ENCODE peak calls at places on chromosomes 6 and 20, in ten cellular contexts. One of them, this sample, is unnamed.

GRCh38 chr6:155313602-155314091 is 637 bp downstream of the TFB1M start:
- DNase-seq in dorsolateral prefrontal cortex: no peak
- DNase-seq in tibial artery: no peak
- DNase-seq in psoas muscle: no peak
- DNase-seq in fibroblast of mammary gland: peak; percentile 35
- DNase-seq in IMR-90: no peak
- DNase-seq in natural killer cell: no peak
- DNase-seq in A549: peak; percentile 20
- DNase-seq in AG04449: no peak
- DNase-seq in Calu3: no peak
- DNase-seq in this sample: no peak

GRCh38 chr20:23488470-23488869 is 2.4 kb upstream of the CST8 start:
- DNase-seq in dorsolateral prefrontal cortex: no peak
- DNase-seq in tibial artery: no peak
- DNase-seq in psoas muscle: no peak
- DNase-seq in fibroblast of mammary gland: no peak
- DNase-seq in IMR-90: no peak
- DNase-seq in natural killer cell: no peak
- DNase-seq in A549: no peak
- DNase-seq in AG04449: no peak
- DNase-seq in Calu3: no peak
- DNase-seq in this sample: no peak

GRCh38 chr6:156060013-156060412 is 604.4 kb upstream of the NOX3 start:
- DNase-seq in dorsolateral prefrontal cortex: no peak
- DNase-seq in tibial artery: no peak
- DNase-seq in psoas muscle: no peak
- DNase-seq in fibroblast of mammary gland: no peak
- DNase-seq in IMR-90: no peak
- DNase-seq in natural killer cell: no peak
- DNase-seq in A549: no peak
- DNase-seq in AG04449: no peak
- DNase-seq in Calu3: no peak
- DNase-seq in this sample: no peak

GRCh38 chr6:136920858-136921520 is 1.1 kb upstream of the SLC35D3 start:
- DNase-seq in dorsolateral prefrontal cortex: no peak
- DNase-seq in tibial artery: no peak
- DNase-seq in psoas muscle: no peak
- DNase-seq in fibroblast of mammary gland: peak; percentile 16
- DNase-seq in IMR-90: no peak
- DNase-seq in natural killer cell: no peak
- DNase-seq in A549: no peak
- DNase-seq in AG04449: no peak
- DNase-seq in Calu3: peak; percentile 3
- DNase-seq in this sample: no peak

GRCh38 chr6:122995930-122996796 is at the start of gene CLVS2:
- DNase-seq in dorsolateral prefrontal cortex: peak; percentile 67
- DNase-seq in tibial artery: no peak
- DNase-seq in psoas muscle: peak; percentile 12
- DNase-seq in fibroblast of mammary gland: peak; percentile 38
- DNase-seq in IMR-90: no peak
- DNase-seq in natural killer cell: no peak
- DNase-seq in A549: peak; percentile 6
- DNase-seq in AG04449: no peak
- DNase-seq in Calu3: peak; percentile 22
- DNase-seq in this sample: no peak

GRCh38 chr6:14543971-14544620 is 426.5 kb downstream of the CD83 start:
- DNase-seq in dorsolateral prefrontal cortex: no peak
- DNase-seq in tibial artery: no peak
- DNase-seq in psoas muscle: no peak
- DNase-seq in fibroblast of mammary gland: no peak
- DNase-seq in IMR-90: no peak
- DNase-seq in natural killer cell: no peak
- DNase-seq in A549: no peak
- DNase-seq in AG04449: no peak
- DNase-seq in Calu3: no peak
- DNase-seq in this sample: no peak

GRCh38 chr20:17315491-17316231 is 88.8 kb downstream of the PCSK2 start:
- DNase-seq in dorsolateral prefrontal cortex: no peak
- DNase-seq in tibial artery: no peak
- DNase-seq in psoas muscle: no peak
- DNase-seq in fibroblast of mammary gland: no peak
- DNase-seq in IMR-90: no peak
- DNase-seq in natural killer cell: no peak
- DNase-seq in A549: no peak
- DNase-seq in AG04449: no peak
- DNase-seq in Calu3: peak; percentile 0
- DNase-seq in this sample: no peak

GRCh38 chr20:63619505-63619904 is 7.4 kb downstream of the GMEB2 start:
- DNase-seq in dorsolateral prefrontal cortex: no peak
- DNase-seq in tibial artery: no peak
- DNase-seq in psoas muscle: no peak
- DNase-seq in fibroblast of mammary gland: no peak
- DNase-seq in IMR-90: no peak
- DNase-seq in natural killer cell: no peak
- DNase-seq in A549: no peak
- DNase-seq in AG04449: no peak
- DNase-seq in Calu3: no peak
- DNase-seq in this sample: no peak

GRCh38 chr20:62685781-62686555 is 22.7 kb upstream of the NTSR1 start:
- DNase-seq in dorsolateral prefrontal cortex: no peak
- DNase-seq in tibial artery: peak; percentile 65
- DNase-seq in psoas muscle: no peak
- DNase-seq in fibroblast of mammary gland: no peak
- DNase-seq in IMR-90: no peak
- DNase-seq in natural killer cell: no peak
- DNase-seq in A549: no peak
- DNase-seq in AG04449: no peak
- DNase-seq in Calu3: no peak
- DNase-seq in this sample: no peak

GRCh38 chr6:148311849-148312669 is 30.6 kb upstream of the SASH1 start:
- DNase-seq in dorsolateral prefrontal cortex: no peak
- DNase-seq in tibial artery: no peak
- DNase-seq in psoas muscle: no peak
- DNase-seq in fibroblast of mammary gland: peak; percentile 62
- DNase-seq in IMR-90: peak; percentile 42
- DNase-seq in natural killer cell: no peak
- DNase-seq in A549: no peak
- DNase-seq in AG04449: no peak
- DNase-seq in Calu3: no peak
- DNase-seq in this sample: no peak

GRCh38 chr6:32371204-32371603 is 499 bp downstream of the TSBP1 start:
- DNase-seq in dorsolateral prefrontal cortex: no peak
- DNase-seq in tibial artery: no peak
- DNase-seq in psoas muscle: no peak
- DNase-seq in fibroblast of mammary gland: no peak
- DNase-seq in IMR-90: peak; percentile 6
- DNase-seq in natural killer cell: no peak
- DNase-seq in A549: no peak
- DNase-seq in AG04449: no peak
- DNase-seq in Calu3: no peak
- DNase-seq in this sample: no peak

GRCh38 chr6:19303381-19303780 is 533.8 kb upstream of the ID4 start:
- DNase-seq in dorsolateral prefrontal cortex: no peak
- DNase-seq in tibial artery: no peak
- DNase-seq in psoas muscle: no peak
- DNase-seq in fibroblast of mammary gland: peak; percentile 4
- DNase-seq in IMR-90: no peak
- DNase-seq in natural killer cell: no peak
- DNase-seq in A549: no peak
- DNase-seq in AG04449: no peak
- DNase-seq in Calu3: no peak
- DNase-seq in this sample: no peak

GRCh38 chr20:1299522-1299921 is 29.4 kb downstream of the SDCBP2 start:
- DNase-seq in dorsolateral prefrontal cortex: no peak
- DNase-seq in tibial artery: no peak
- DNase-seq in psoas muscle: no peak
- DNase-seq in fibroblast of mammary gland: no peak
- DNase-seq in IMR-90: no peak
- DNase-seq in natural killer cell: no peak
- DNase-seq in A549: peak; percentile 34
- DNase-seq in AG04449: no peak
- DNase-seq in Calu3: peak; percentile 40
- DNase-seq in this sample: no peak

GRCh38 chr20:32580970-32581838 is 3.9 kb downstream of the NOL4L start:
- DNase-seq in dorsolateral prefrontal cortex: no peak
- DNase-seq in tibial artery: no peak
- DNase-seq in psoas muscle: no peak
- DNase-seq in fibroblast of mammary gland: no peak
- DNase-seq in IMR-90: no peak
- DNase-seq in natural killer cell: no peak
- DNase-seq in A549: no peak
- DNase-seq in AG04449: no peak
- DNase-seq in Calu3: no peak
- DNase-seq in this sample: no peak

GRCh38 chr6:119446623-119447008 is 97.1 kb upstream of the MAN1A1 start:
- DNase-seq in dorsolateral prefrontal cortex: no peak
- DNase-seq in tibial artery: peak; percentile 64
- DNase-seq in psoas muscle: no peak
- DNase-seq in fibroblast of mammary gland: peak; percentile 82
- DNase-seq in IMR-90: peak; percentile 75
- DNase-seq in natural killer cell: no peak
- DNase-seq in A549: no peak
- DNase-seq in AG04449: peak; percentile 84
- DNase-seq in Calu3: peak; percentile 68
- DNase-seq in this sample: no peak

GRCh38 chr20:57528148-57528547 is 3.2 kb upstream of the CTCFL start:
- DNase-seq in dorsolateral prefrontal cortex: no peak
- DNase-seq in tibial artery: no peak
- DNase-seq in psoas muscle: no peak
- DNase-seq in fibroblast of mammary gland: no peak
- DNase-seq in IMR-90: no peak
- DNase-seq in natural killer cell: no peak
- DNase-seq in A549: no peak
- DNase-seq in AG04449: no peak
- DNase-seq in Calu3: no peak
- DNase-seq in this sample: no peak

GRCh38 chr6:3414704-3415453 is 42.0 kb downstream of the SLC22A23 start:
- DNase-seq in dorsolateral prefrontal cortex: no peak
- DNase-seq in tibial artery: no peak
- DNase-seq in psoas muscle: no peak
- DNase-seq in fibroblast of mammary gland: no peak
- DNase-seq in IMR-90: peak; percentile 75
- DNase-seq in natural killer cell: no peak
- DNase-seq in A549: no peak
- DNase-seq in AG04449: no peak
- DNase-seq in Calu3: no peak
- DNase-seq in this sample: no peak

GRCh38 chr6:83872386-83873118 is 13.1 kb downstream of the CYB5R4 start:
- DNase-seq in dorsolateral prefrontal cortex: no peak
- DNase-seq in tibial artery: no peak
- DNase-seq in psoas muscle: no peak
- DNase-seq in fibroblast of mammary gland: no peak
- DNase-seq in IMR-90: peak; percentile 29
- DNase-seq in natural killer cell: no peak
- DNase-seq in A549: no peak
- DNase-seq in AG04449: no peak
- DNase-seq in Calu3: no peak
- DNase-seq in this sample: no peak

GRCh38 chr6:53857318-53858094 is 62.7 kb downstream of the LRRC1 start:
- DNase-seq in dorsolateral prefrontal cortex: no peak
- DNase-seq in tibial artery: no peak
- DNase-seq in psoas muscle: no peak
- DNase-seq in fibroblast of mammary gland: no peak
- DNase-seq in IMR-90: no peak
- DNase-seq in natural killer cell: no peak
- DNase-seq in A549: no peak
- DNase-seq in AG04449: no peak
- DNase-seq in Calu3: no peak
- DNase-seq in this sample: no peak

GRCh38 chr6:34929241-34929978 is 40.4 kb downstream of the ANKS1A start:
- DNase-seq in dorsolateral prefrontal cortex: no peak
- DNase-seq in tibial artery: no peak
- DNase-seq in psoas muscle: no peak
- DNase-seq in fibroblast of mammary gland: no peak
- DNase-seq in IMR-90: no peak
- DNase-seq in natural killer cell: no peak
- DNase-seq in A549: no peak
- DNase-seq in AG04449: no peak
- DNase-seq in Calu3: no peak
- DNase-seq in this sample: no peak

GRCh38 chr20:21234816-21235215 is 68.3 kb upstream of the XRN2 start:
- DNase-seq in dorsolateral prefrontal cortex: no peak
- DNase-seq in tibial artery: no peak
- DNase-seq in psoas muscle: no peak
- DNase-seq in fibroblast of mammary gland: no peak
- DNase-seq in IMR-90: no peak
- DNase-seq in natural killer cell: no peak
- DNase-seq in A549: no peak
- DNase-seq in AG04449: no peak
- DNase-seq in Calu3: no peak
- DNase-seq in this sample: no peak

GRCh38 chr6:149965191-149966020 is 1.7 kb downstream of the ULBP1 start:
- DNase-seq in dorsolateral prefrontal cortex: no peak
- DNase-seq in tibial artery: no peak
- DNase-seq in psoas muscle: no peak
- DNase-seq in fibroblast of mammary gland: peak; percentile 21
- DNase-seq in IMR-90: no peak
- DNase-seq in natural killer cell: no peak
- DNase-seq in A549: no peak
- DNase-seq in AG04449: no peak
- DNase-seq in Calu3: no peak
- DNase-seq in this sample: no peak
- TF ChIP-seq CTCF in dorsolateral prefrontal cortex: no peak
- TF ChIP-seq CTCF in tibial artery: no peak
- TF ChIP-seq CTCF in psoas muscle: no peak
- TF ChIP-seq CTCF in fibroblast of mammary gland: no peak
- TF ChIP-seq CTCF in IMR-90: no peak
- TF ChIP-seq CTCF in natural killer cell: no peak
- TF ChIP-seq CTCF in A549: no peak
- TF ChIP-seq CTCF in AG04449: no peak
- TF ChIP-seq CTCF in Calu3: no peak
- TF ChIP-seq CTCF in this sample: no peak

GRCh38 chr20:61682114-61682997 is 383.3 kb downstream of the TAF4 start:
- DNase-seq in dorsolateral prefrontal cortex: no peak
- DNase-seq in tibial artery: no peak
- DNase-seq in psoas muscle: no peak
- DNase-seq in fibroblast of mammary gland: no peak
- DNase-seq in IMR-90: no peak
- DNase-seq in natural killer cell: no peak
- DNase-seq in A549: no peak
- DNase-seq in AG04449: no peak
- DNase-seq in Calu3: no peak
- DNase-seq in this sample: no peak
- TF ChIP-seq CTCF in dorsolateral prefrontal cortex: no peak
- TF ChIP-seq CTCF in tibial artery: no peak
- TF ChIP-seq CTCF in psoas muscle: no peak
- TF ChIP-seq CTCF in fibroblast of mammary gland: no peak
- TF ChIP-seq CTCF in IMR-90: no peak
- TF ChIP-seq CTCF in natural killer cell: no peak
- TF ChIP-seq CTCF in A549: no peak
- TF ChIP-seq CTCF in AG04449: no peak
- TF ChIP-seq CTCF in Calu3: no peak
- TF ChIP-seq CTCF in this sample: no peak

GRCh38 chr6:25341923-25342619 is 62.9 kb downstream of the CARMIL1 start:
- DNase-seq in dorsolateral prefrontal cortex: no peak
- DNase-seq in tibial artery: no peak
- DNase-seq in psoas muscle: no peak
- DNase-seq in fibroblast of mammary gland: no peak
- DNase-seq in IMR-90: no peak
- DNase-seq in natural killer cell: no peak
- DNase-seq in A549: no peak
- DNase-seq in AG04449: no peak
- DNase-seq in Calu3: no peak
- DNase-seq in this sample: no peak
- TF ChIP-seq CTCF in dorsolateral prefrontal cortex: no peak
- TF ChIP-seq CTCF in tibial artery: no peak
- TF ChIP-seq CTCF in psoas muscle: no peak
- TF ChIP-seq CTCF in fibroblast of mammary gland: no peak
- TF ChIP-seq CTCF in IMR-90: no peak
- TF ChIP-seq CTCF in natural killer cell: no peak
- TF ChIP-seq CTCF in A549: no peak
- TF ChIP-seq CTCF in AG04449: no peak
- TF ChIP-seq CTCF in Calu3: no peak
- TF ChIP-seq CTCF in this sample: no peak

GRCh38 chr6:24547243-24547642 is 52.5 kb downstream of the ALDH5A1 start:
- DNase-seq in dorsolateral prefrontal cortex: no peak
- DNase-seq in tibial artery: no peak
- DNase-seq in psoas muscle: no peak
- DNase-seq in fibroblast of mammary gland: no peak
- DNase-seq in IMR-90: no peak
- DNase-seq in natural killer cell: no peak
- DNase-seq in A549: no peak
- DNase-seq in AG04449: no peak
- DNase-seq in Calu3: no peak
- DNase-seq in this sample: no peak
- TF ChIP-seq CTCF in dorsolateral prefrontal cortex: no peak
- TF ChIP-seq CTCF in tibial artery: no peak
- TF ChIP-seq CTCF in psoas muscle: no peak
- TF ChIP-seq CTCF in fibroblast of mammary gland: no peak
- TF ChIP-seq CTCF in IMR-90: no peak
- TF ChIP-seq CTCF in natural killer cell: no peak
- TF ChIP-seq CTCF in A549: no peak
- TF ChIP-seq CTCF in AG04449: no peak
- TF ChIP-seq CTCF in Calu3: no peak
- TF ChIP-seq CTCF in this sample: no peak